ENCODE peak calls at places on chromosomes 16 and 17, in six cellular contexts. F is cardiac fibroblast, D is brain microvascular endothelial cell, V is tibial artery, S is neural progenitor cell, K is fibroblast of lung. E is an unnamed sample.

GRCh38 chr17:77418609-77419008 is 277.8 kb downstream of the SEC14L1 start:
- DNase-seq in S (no peak), D (no peak), F (no peak), V (no peak), K (no peak), E (no peak)

GRCh38 chr17:7293821-7294613 is 422 bp downstream of the YBX2 start:
- DNase-seq in K (no peak), D (no peak), F (no peak), V (peak), S (peak), E (no peak)

GRCh38 chr17:21031756-21032396 is 10.9 kb downstream of the USP22 start:
- DNase-seq in D (no peak), S (no peak), K (no peak), F (no peak), V (no peak), E (no peak)

GRCh38 chr16:30351586-30352419 is 3.3 kb downstream of the CD2BP2 start:
- DNase-seq in D (peak), V (peak), S (no peak), K (peak), F (peak), E (no peak)

GRCh38 chr16:77336637-77337036 is 98.2 kb downstream of the ADAMTS18 start:
- DNase-seq in D (peak), V (no peak), S (peak), F (peak), K (no peak), E (no peak)

GRCh38 chr17:75869282-75870141 is 8.9 kb downstream of the TRIM47 start:
- DNase-seq in V (peak), D (no peak), S (no peak), F (peak), K (peak), E (no peak)

GRCh38 chr17:57350266-57350665 is 93.9 kb downstream of the MSI2 start:
- DNase-seq in F (no peak), S (no peak), V (peak), D (no peak), K (no peak), E (no peak)

GRCh38 chr17:80870401-80870800 is 121.2 kb upstream of the CHMP6 start:
- DNase-seq in F (no peak), S (no peak), D (peak), K (no peak), V (no peak), E (no peak)

GRCh38 chr16:24409045-24409444 is 130.3 kb upstream of the RBBP6 start:
- DNase-seq in K (no peak), S (peak), F (no peak), D (no peak), V (no peak), E (no peak)

GRCh38 chr17:81339180-81339501 is 44.0 kb upstream of the SLC38A10 start:
- DNase-seq in K (no peak), D (no peak), V (no peak), S (peak), F (no peak), E (no peak)

GRCh38 chr17:32445075-32445427 is 741 bp downstream of the PSMD11 start:
- DNase-seq in V (no peak), K (peak), D (peak), F (peak), S (peak), E (peak)

GRCh38 chr16:15493416-15494181 is 59.2 kb downstream of the BMERB1 start:
- DNase-seq in V (no peak), F (peak), D (peak), S (no peak), K (peak), E (peak)

GRCh38 chr16:2817496-2818277 is 650 bp downstream of the PRSS21 start:
- DNase-seq in S (no peak), D (no peak), V (peak), F (no peak), K (no peak), E (no peak)

GRCh38 chr17:67243284-67243683 is 1.7 kb downstream of the HELZ start:
- DNase-seq in D (no peak), S (no peak), F (no peak), K (no peak), V (no peak), E (no peak)

GRCh38 chr16:89383095-89384003 is 107.0 kb downstream of the ANKRD11 start:
- DNase-seq in D (peak), V (no peak), S (peak), K (peak), F (peak), E (no peak)

GRCh38 chr17:55986817-55987216 is 166.5 kb upstream of the ANKFN1 start:
- DNase-seq in D (no peak), F (no peak), V (no peak), K (no peak), S (no peak), E (no peak)

GRCh38 chr17:63961355-63962207 is 11.1 kb downstream of the SCN4A start:
- DNase-seq in K (peak), V (peak), D (peak), F (peak), S (peak), E (no peak)

GRCh38 chr17:71115669-71115972 is 946.3 kb downstream of the KCNJ2 start:
- DNase-seq in D (no peak), F (no peak), V (no peak), S (no peak), K (no peak), E (no peak)

GRCh38 chr17:18968945-18969887 is 17.3 kb downstream of the SLC5A10 start:
- DNase-seq in K (peak), F (no peak), S (no peak), V (no peak), D (no peak), E (no peak)

GRCh38 chr16:70657956-70658355 is 11.6 kb downstream of the IL34 start:
- DNase-seq in D (no peak), V (peak), S (no peak), F (no peak), K (no peak), E (no peak)

GRCh38 chr17:61353615-61354014 is 46.0 kb upstream of the TBX2 start:
- DNase-seq in D (no peak), F (no peak), V (no peak), S (no peak), K (no peak), E (no peak)

GRCh38 chr16:28313587-28313986 is 21.3 kb downstream of the SBK1 start:
- DNase-seq in K (no peak), S (no peak), V (no peak), D (no peak), F (no peak), E (no peak)

DNA sequence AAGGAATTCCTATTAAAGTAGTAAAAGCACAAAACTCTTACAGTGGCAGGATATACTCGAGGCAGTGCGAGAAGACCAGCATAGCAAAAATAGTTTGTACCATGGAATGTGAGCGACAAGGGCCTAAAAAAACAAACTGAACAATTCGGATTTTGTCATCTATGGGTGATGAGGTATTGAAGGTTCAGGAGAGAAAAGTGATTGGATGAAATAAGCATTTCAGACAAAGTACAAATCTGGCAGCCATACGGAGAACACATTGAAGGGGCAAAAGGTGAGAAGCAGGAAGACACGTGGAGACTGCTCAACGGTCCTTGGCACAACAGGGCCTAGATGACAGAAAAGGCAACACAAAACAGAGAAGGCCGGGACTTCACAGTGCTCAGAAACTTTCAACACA is 22.5 kb downstream of the MYH10 start:
- DNase-seq in F (peak), K (peak), S (no peak), D (peak), V (no peak), E (peak)
- TF ChIP-seq CTCF in F (no peak), K (no peak), S (no peak), D (no peak), V (no peak), E (no peak)

GRCh38 chr16:75485230-75486013 is 9.8 kb downstream of the CHST6 start:
- DNase-seq in V (no peak), F (no peak), K (no peak), D (no peak), S (no peak), E (no peak)
- H3K4me3 ChIP-seq in V (no peak), F (no peak), K (no peak), D (no peak), S (no peak), E (no peak)

GRCh38 chr16:67246081-67246944 is 968 bp downstream of the FHOD1 start:
- DNase-seq in V (peak), F (peak), D (peak), S (peak), K (peak), E (peak)
- TF ChIP-seq CTCF in V (peak), F (peak), D (peak), S (peak), K (peak), E (peak)

DNA sequence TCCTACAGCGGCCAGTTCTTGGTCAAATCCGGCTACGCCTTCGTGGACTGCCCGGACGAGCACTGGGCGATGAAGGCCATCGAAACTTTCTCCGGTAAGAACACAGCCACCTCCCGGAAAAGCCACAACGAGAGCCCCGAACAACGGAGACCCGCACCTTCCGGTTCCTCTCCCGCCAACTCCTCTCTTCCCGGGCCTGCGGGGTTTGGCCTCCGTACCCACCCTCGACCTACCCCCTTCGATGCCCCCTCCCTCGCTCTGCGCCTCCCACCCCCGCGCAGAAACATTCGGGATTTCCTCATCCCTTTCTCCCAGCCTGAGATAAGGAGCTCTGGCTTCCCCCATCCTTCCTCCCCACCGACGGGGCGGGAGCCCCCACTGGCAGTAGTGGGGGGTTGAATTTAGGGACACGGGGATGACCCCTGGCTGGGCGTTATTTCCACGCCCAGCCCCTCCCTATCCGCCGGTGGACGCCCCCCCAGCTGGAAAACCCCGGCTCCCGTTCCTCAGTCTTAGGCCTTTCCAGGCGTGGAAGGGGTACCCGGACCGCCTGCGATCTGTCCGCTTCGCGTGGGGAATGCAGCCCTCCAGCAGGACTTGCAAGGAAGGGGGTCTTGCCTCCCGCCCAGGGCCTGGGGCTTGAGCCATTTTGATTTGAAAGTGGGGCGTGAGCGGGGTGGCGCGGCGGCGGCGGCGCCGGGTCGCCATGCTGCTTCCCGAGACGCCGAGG is 807 bp downstream of the IGF2BP1 start:
- DNase-seq in K (peak), V (no peak), F (no peak), D (no peak), S (peak), E (no peak)
- H3K4me3 ChIP-seq in K (peak), V (no peak), F (peak), D (peak), S (peak), E (peak)